ENCODE peak calls at places on chromosome 17, in eight cellular contexts. R, F, V, C, S, Q, K and J are unnamed samples.

GRCh38 chr17:43030137-43030767 is 5.2 kb downstream of the RND2 start:
- DNase-seq in R (no peak), F (no peak), V (no peak), C (no peak), S (no peak), Q (no peak), K (no peak), J (no peak)

GRCh38 chr17:1110844-1111598 is 68.8 kb downstream of the ABR start:
- DNase-seq in R (no peak), F (peak; percentile 83), V (peak; percentile 68), C (no peak), S (peak; percentile 96), Q (peak; percentile 77), K (peak; percentile 75), J (no peak)

GRCh38 chr17:40450175-40450574 is 6.9 kb downstream of the IGFBP4 start:
- DNase-seq in R (peak; percentile 66), F (peak; percentile 50), V (no peak), C (no peak), S (peak; percentile 39), Q (peak; percentile 65), K (no peak), J (no peak)

GRCh38 chr17:16313159-16314090 is 39.8 kb downstream of the CENPV start:
- DNase-seq in R (no peak), F (no peak), V (no peak), C (no peak), S (no peak), Q (no peak), K (no peak), J (no peak)

GRCh38 chr17:67449065-67449464 is 72.0 kb downstream of the PITPNC1 start:
- DNase-seq in R (no peak), F (no peak), V (no peak), C (no peak), S (no peak), Q (no peak), K (no peak), J (no peak)

GRCh38 chr17:7881655-7882054 is 6.9 kb upstream of the CHD3 start:
- DNase-seq in R (no peak), F (no peak), V (no peak), C (no peak), S (no peak), Q (no peak), K (no peak), J (no peak)

GRCh38 chr17:14337596-14338079 is 36.8 kb downstream of the HS3ST3B1 start:
- DNase-seq in R (no peak), F (no peak), V (no peak), C (no peak), S (no peak), Q (no peak), K (no peak), J (no peak)

GRCh38 chr17:21113706-21114105 is 13.1 kb upstream of the DHRS7B start:
- DNase-seq in R (no peak), F (no peak), V (no peak), C (no peak), S (no peak), Q (no peak), K (no peak), J (no peak)

GRCh38 chr17:81003711-81004335 is 12.2 kb downstream of the CHMP6 start:
- DNase-seq in R (no peak), F (no peak), V (no peak), C (no peak), S (no peak), Q (no peak), K (peak; percentile 54), J (no peak)

GRCh38 chr17:27810211-27810901 is 10.0 kb upstream of the NOS2 start:
- DNase-seq in R (no peak), F (no peak), V (no peak), C (no peak), S (peak; percentile 10), Q (no peak), K (no peak), J (no peak)

GRCh38 chr17:74870512-74870911 is 2.3 kb downstream of the FDXR start:
- DNase-seq in R (no peak), F (peak; percentile 22), V (no peak), C (no peak), S (no peak), Q (peak; percentile 54), K (no peak), J (no peak)

GRCh38 chr17:37737971-37738370 is 6.9 kb downstream of the HNF1B start:
- DNase-seq in R (no peak), F (no peak), V (no peak), C (no peak), S (no peak), Q (no peak), K (no peak), J (no peak)

GRCh38 chr17:77566151-77566550 is 392.4 kb upstream of the TNRC6C start:
- DNase-seq in R (no peak), F (no peak), V (no peak), C (no peak), S (no peak), Q (no peak), K (no peak), J (no peak)

GRCh38 chr17:13212861-13213260 is 195.0 kb upstream of the ELAC2 start:
- DNase-seq in R (no peak), F (no peak), V (no peak), C (no peak), S (no peak), Q (no peak), K (no peak), J (no peak)

GRCh38 chr17:80104321-80104955 is 3.1 kb downstream of the GAA start:
- DNase-seq in R (no peak), F (peak; percentile 28), V (no peak), C (no peak), S (peak; percentile 14), Q (peak; percentile 36), K (peak; percentile 42), J (no peak)

GRCh38 chr17:69637399-69638165 is 223.1 kb downstream of the MAP2K6 start:
- DNase-seq in R (no peak), F (peak; percentile 17), V (no peak), C (no peak), S (peak; percentile 16), Q (no peak), K (no peak), J (no peak)

GRCh38 chr17:20259668-20260067 is 207.7 kb downstream of the LGALS9B start:
- DNase-seq in R (no peak), F (no peak), V (no peak), C (no peak), S (no peak), Q (no peak), K (no peak), J (no peak)

GRCh38 chr17:21119247-21119944 is 7.4 kb upstream of the DHRS7B start:
- DNase-seq in R (peak; percentile 70), F (peak; percentile 55), V (peak; percentile 53), C (peak; percentile 78), S (peak; percentile 59), Q (peak; percentile 74), K (peak; percentile 74), J (peak; percentile 58)

GRCh38 chr17:8002646-8003593 is 505 bp downstream of the GUCY2D start:
- DNase-seq in R (no peak), F (no peak), V (no peak), C (no peak), S (no peak), Q (no peak), K (no peak), J (no peak)

GRCh38 chr17:68511254-68511670 is 968 bp upstream of the PRKAR1A start:
- DNase-seq in R (no peak), F (no peak), V (no peak), C (peak; percentile 46), S (no peak), Q (no peak), K (no peak), J (no peak)
- TF ChIP-seq CTCF in R (no peak), F (no peak), V (peak; percentile 34), C (no peak), S (no peak), Q (no peak), K (peak; percentile 32), J (no peak)

DNA sequence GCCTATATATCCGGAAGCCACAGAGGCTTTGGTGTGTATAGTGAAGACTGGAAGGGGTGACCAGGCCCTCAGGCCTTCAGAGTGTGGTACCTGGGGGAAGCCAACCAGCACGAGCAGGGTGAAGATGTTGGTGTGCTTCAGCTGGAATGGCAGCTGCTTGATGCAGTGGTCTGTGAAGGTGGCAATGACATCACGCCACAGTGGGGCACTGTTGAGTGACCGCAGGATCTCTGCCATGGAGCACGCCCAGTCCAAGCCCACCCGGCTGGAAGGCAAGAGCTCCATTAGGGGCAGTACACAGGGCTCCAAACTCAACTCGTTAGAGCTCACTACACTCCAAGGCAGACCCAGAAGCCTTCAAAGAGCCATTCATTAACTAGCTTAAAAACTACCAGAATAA is 68.5 kb upstream of the ATP2A3 start:
- DNase-seq in R (no peak), F (no peak), V (no peak), C (no peak), S (no peak), Q (no peak), K (no peak), J (no peak)
- TF ChIP-seq CTCF in R (no peak), F (no peak), V (no peak), C (no peak), S (no peak), Q (no peak), K (no peak), J (no peak)

DNA sequence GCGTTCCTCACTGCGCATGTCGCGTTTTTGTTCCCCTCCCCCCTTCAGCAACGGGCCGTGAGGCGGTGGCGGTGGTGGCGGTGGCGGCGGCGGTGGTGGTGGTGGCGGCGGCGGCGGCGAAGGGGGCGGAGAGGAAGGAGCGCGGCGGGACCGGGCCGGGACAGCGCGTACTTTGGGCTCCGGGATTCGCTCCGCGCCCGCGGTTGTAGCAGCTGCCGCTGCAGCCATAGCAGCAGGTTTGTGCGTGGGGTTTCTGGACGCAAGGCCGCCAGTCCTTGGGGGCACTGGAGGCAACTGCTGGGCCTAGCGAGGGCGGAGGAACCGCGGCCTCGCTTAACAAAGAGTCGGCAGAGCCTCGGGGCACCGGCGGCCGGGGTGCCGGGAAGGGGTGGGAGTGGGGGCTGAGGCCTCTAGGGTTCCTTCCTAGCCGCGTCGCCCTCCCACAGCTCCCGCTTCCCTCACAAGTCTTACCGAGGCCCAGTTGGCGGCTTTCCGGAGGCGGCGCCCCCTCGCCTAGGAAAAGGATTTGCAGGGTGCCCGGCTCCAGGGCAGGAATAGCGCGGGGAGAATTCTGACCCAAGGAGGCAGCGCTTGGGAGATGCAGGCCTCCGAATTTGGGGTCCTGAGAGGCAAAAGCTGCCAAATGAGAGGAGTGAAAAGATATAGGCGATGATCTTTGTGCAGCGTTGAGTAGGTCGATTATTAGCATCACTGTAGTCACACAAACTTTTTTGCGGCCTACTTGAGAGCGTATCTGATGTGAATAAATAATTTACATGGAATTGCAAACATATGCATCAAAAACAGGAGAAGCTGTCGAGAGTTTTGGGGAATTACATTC is at the start of gene DDX42:
- DNase-seq in R (peak; percentile 92), F (no peak), V (peak; percentile 90), C (peak; percentile 46), S (no peak), Q (peak; percentile 58), K (peak; percentile 96), J (no peak)
- TF ChIP-seq CTCF in R (no peak), F (peak; percentile 22), V (peak; percentile 17), C (no peak), S (no peak), Q (peak; percentile 17), K (no peak), J (no peak)

DNA sequence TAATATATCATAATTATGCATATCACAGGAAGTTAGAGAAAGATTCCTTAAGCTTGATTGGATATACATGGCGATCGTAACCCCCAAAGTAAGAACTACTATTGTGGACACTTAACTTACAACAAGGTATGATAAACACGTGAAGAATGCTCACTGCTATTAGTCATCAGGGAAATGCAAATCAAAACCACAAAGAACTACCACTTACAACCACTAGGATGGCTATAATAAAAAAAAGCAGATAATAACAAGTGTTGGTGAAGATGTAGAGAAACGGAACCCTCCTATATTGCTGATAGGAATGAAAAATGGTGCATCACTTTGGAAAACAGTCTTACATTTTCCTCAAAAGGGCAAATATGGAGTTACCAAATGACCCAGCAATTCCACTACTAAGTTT is 265.9 kb downstream of the SLC39A11 start:
- DNase-seq in R (no peak), F (peak; percentile 75), V (no peak), C (no peak), S (peak; percentile 39), Q (peak; percentile 42), K (no peak), J (no peak)
- TF ChIP-seq CTCF in R (no peak), F (no peak), V (no peak), C (no peak), S (peak; percentile 40), Q (peak; percentile 6), K (no peak), J (no peak)